ENCODE peak calls at places on chromosomes 12 and 14, in six cellular contexts. E, Q, P, J, L and G are unnamed samples.

GRCh38 chr14:93859957-93860356 is 67.2 kb upstream of the FAM181A start:
- DNase-seq in E (no peak), Q (no peak), P (no peak), J (peak; percentile 48), L (no peak), G (no peak)

GRCh38 chr14:68471029-68471963 is 321.6 kb downstream of the ZFP36L1 start:
- DNase-seq in E (peak; percentile 51), Q (no peak), P (no peak), J (no peak), L (peak; percentile 65), G (no peak)

GRCh38 chr14:49642163-49642562 is 7.1 kb upstream of the DNAAF2 start:
- DNase-seq in E (no peak), Q (no peak), P (no peak), J (no peak), L (no peak), G (no peak)

GRCh38 chr12:43835264-43835655 is 621 bp upstream of the TMEM117 start:
- DNase-seq in E (no peak), Q (no peak), P (no peak), J (no peak), L (no peak), G (no peak)

GRCh38 chr14:106826833-106827369 is 1300.5 kb downstream of the TMEM121 start:
- DNase-seq in E (no peak), Q (no peak), P (no peak), J (no peak), L (no peak), G (no peak)

GRCh38 chr12:168201-168600 is 45.8 kb downstream of the SLC6A12 start:
- DNase-seq in E (no peak), Q (no peak), P (no peak), J (no peak), L (no peak), G (no peak)

GRCh38 chr12:5965950-5966383 is 20.9 kb upstream of the ANO2 start:
- DNase-seq in E (no peak), Q (peak; percentile 28), P (peak; percentile 28), J (peak; percentile 80), L (no peak), G (peak; percentile 27)

GRCh38 chr12:71892059-71892458 is 46.6 kb upstream of the TPH2 start:
- DNase-seq in E (no peak), Q (no peak), P (no peak), J (no peak), L (no peak), G (no peak)

GRCh38 chr12:64675795-64676194 is 65.5 kb downstream of the RASSF3 start:
- DNase-seq in E (no peak), Q (no peak), P (no peak), J (peak; percentile 47), L (no peak), G (no peak)

GRCh38 chr12:45165284-45165683 is 50.6 kb upstream of the ANO6 start:
- DNase-seq in E (no peak), Q (no peak), P (no peak), J (no peak), L (no peak), G (no peak)

GRCh38 chr12:52387859-52388258 is 2.4 kb upstream of the KRT84 start:
- DNase-seq in E (no peak), Q (no peak), P (no peak), J (no peak), L (no peak), G (no peak)

GRCh38 chr14:56874375-56874774 is 64.1 kb upstream of the OTX2 start:
- DNase-seq in E (no peak), Q (peak; percentile 18), P (peak; percentile 26), J (no peak), L (no peak), G (no peak)

GRCh38 chr14:76196980-76197379 is 45.3 kb downstream of the GPATCH2L start:
- DNase-seq in E (no peak), Q (no peak), P (no peak), J (no peak), L (no peak), G (no peak)

GRCh38 chr14:56339855-56340701 is 221.9 kb downstream of the PELI2 start:
- DNase-seq in E (no peak), Q (peak; percentile 41), P (peak; percentile 53), J (peak; percentile 39), L (no peak), G (peak; percentile 66)

GRCh38 chr14:76201162-76201561 is 49.4 kb downstream of the GPATCH2L start:
- DNase-seq in E (no peak), Q (no peak), P (no peak), J (no peak), L (no peak), G (no peak)

GRCh38 chr14:68473794-68474193 is 319.1 kb downstream of the ZFP36L1 start:
- DNase-seq in E (no peak), Q (no peak), P (no peak), J (no peak), L (no peak), G (peak; percentile 38)

GRCh38 chr14:51342226-51342625 is 102.2 kb downstream of the TMX1 start:
- DNase-seq in E (no peak), Q (peak; percentile 7), P (no peak), J (no peak), L (no peak), G (peak; percentile 83)

GRCh38 chr14:21734457-21735074 is 60.9 kb upstream of the OR4E1 start:
- DNase-seq in E (peak; percentile 12), Q (peak; percentile 75), P (peak; percentile 54), J (peak; percentile 31), L (no peak), G (no peak)

GRCh38 chr12:116370004-116370404 is 92.5 kb upstream of the MED13L start:
- DNase-seq in E (no peak), Q (no peak), P (no peak), J (no peak), L (no peak), G (no peak)

GRCh38 chr14:46985529-46986137 is 334.1 kb upstream of the RPL10L start:
- DNase-seq in E (no peak), Q (no peak), P (no peak), J (no peak), L (no peak), G (no peak)

GRCh38 chr12:67981236-67982164 is 7.7 kb upstream of the IFNG-AS1 start:
- DNase-seq in E (no peak), Q (no peak), P (peak; percentile 81), J (no peak), L (no peak), G (no peak)

GRCh38 chr12:52231305-52232232 is 1.5 kb upstream of the KRT7 start:
- DNase-seq in E (no peak), Q (no peak), P (no peak), J (peak; percentile 21), L (no peak), G (peak; percentile 74)

GRCh38 chr14:46048127-46048526 is 603.5 kb downstream of the RPL10L start:
- DNase-seq in E (peak; percentile 3), Q (peak; percentile 4), P (peak; percentile 39), J (peak; percentile 1), L (peak; percentile 56), G (peak; percentile 90)

GRCh38 chr12:96047621-96048211 is 12.3 kb upstream of the LTA4H start:
- DNase-seq in E (peak; percentile 68), Q (peak; percentile 27), P (peak; percentile 93), J (no peak), L (no peak), G (peak; percentile 57)

GRCh38 chr14:58829594-58829993 is 191.8 kb downstream of the DACT1 start:
- DNase-seq in E (no peak), Q (peak; percentile 49), P (no peak), J (no peak), L (no peak), G (peak; percentile 29)

GRCh38 chr14:105173901-105174894 is 5.6 kb upstream of the JAG2 start:
- DNase-seq in E (no peak), Q (no peak), P (no peak), J (no peak), L (no peak), G (no peak)

GRCh38 chr14:104386281-104386841 is 193.2 kb upstream of the C14orf180 start:
- DNase-seq in E (no peak), Q (no peak), P (no peak), J (peak; percentile 36), L (no peak), G (no peak)

GRCh38 chr14:101292448-101292847 is 268.8 kb upstream of the DIO3 start:
- DNase-seq in E (no peak), Q (no peak), P (no peak), J (no peak), L (no peak), G (no peak)

GRCh38 chr14:34583525-34583924 is 44.0 kb upstream of the EAPP start:
- DNase-seq in E (no peak), Q (no peak), P (no peak), J (no peak), L (no peak), G (no peak)

GRCh38 chr14:100476012-100476822 is 111.0 kb downstream of the BEGAIN start:
- DNase-seq in E (no peak), Q (peak; percentile 95), P (peak; percentile 94), J (no peak), L (no peak), G (no peak)

GRCh38 chr12:57008113-57008687 is 1.9 kb upstream of the ZBTB39 start:
- DNase-seq in E (peak; percentile 27), Q (peak; percentile 59), P (peak; percentile 52), J (peak; percentile 72), L (no peak), G (peak; percentile 51)

GRCh38 chr14:72736348-72736747 is 157.6 kb downstream of the DPF3 start:
- DNase-seq in E (no peak), Q (peak; percentile 46), P (no peak), J (peak; percentile 71), L (no peak), G (peak; percentile 30)

GRCh38 chr12:87082756-87083155 is 826.6 kb upstream of the MGAT4C start:
- DNase-seq in E (no peak), Q (no peak), P (no peak), J (no peak), L (no peak), G (no peak)

GRCh38 chr12:93153321-93153720 is 224.2 kb upstream of the EEA1 start:
- DNase-seq in E (no peak), Q (no peak), P (no peak), J (no peak), L (no peak), G (no peak)

GRCh38 chr12:7354521-7354920 is 50.6 kb downstream of the ACSM4 start:
- DNase-seq in E (no peak), Q (no peak), P (no peak), J (no peak), L (no peak), G (no peak)

GRCh38 chr14:65377576-65377975 is 35.0 kb upstream of the FUT8 start:
- DNase-seq in E (no peak), Q (no peak), P (no peak), J (no peak), L (no peak), G (no peak)
- TF ChIP-seq JUND in E (no peak), Q (no peak), P (no peak), J (no peak), L (no peak), G (no peak)

GRCh38 chr12:30996255-30996654 is 69.7 kb downstream of the TSPAN11 start:
- DNase-seq in E (no peak), Q (no peak), P (no peak), J (no peak), L (no peak), G (no peak)
- TF ChIP-seq JUND in E (no peak), Q (no peak), P (no peak), J (peak; percentile 44), L (no peak), G (no peak)

GRCh38 chr12:131432532-131433260 is 278.2 kb upstream of the SFSWAP start:
- DNase-seq in E (peak; percentile 62), Q (no peak), P (no peak), J (no peak), L (no peak), G (no peak)
- TF ChIP-seq JUND in E (no peak), Q (no peak), P (no peak), J (no peak), L (no peak), G (no peak)

GRCh38 chr12:3697311-3697870 is 55.5 kb downstream of the CRACR2A start:
- DNase-seq in E (no peak), Q (no peak), P (no peak), J (no peak), L (no peak), G (no peak)
- TF ChIP-seq JUND in E (no peak), Q (no peak), P (no peak), J (no peak), L (no peak), G (no peak)